ENCODE peak calls at places on chromosome 9, in six cellular contexts. K is GM13976, B is colonic mucosa, J is tibial nerve, G is fibroblast of pulmonary artery, L is left ventricle myocardium inferior. S is an unnamed sample.

GRCh38 chr9:21153688-21154608 is 12.3 kb upstream of the IFNW1 start:
- DNase-seq in B (no peak), K (peak; percentile 38), L (no peak), G (peak; percentile 31), J (no peak), S (peak; percentile 22)

GRCh38 chr9:13427587-13427986 is 148.1 kb upstream of the MPDZ start:
- DNase-seq in K (peak; percentile 44), B (peak; percentile 19), L (no peak), J (no peak), G (peak; percentile 86), S (no peak)

GRCh38 chr9:100598641-100599145 is 20.8 kb downstream of the CAVIN4 start:
- DNase-seq in J (peak; percentile 25), K (peak; percentile 79), B (peak; percentile 91), L (peak; percentile 80), G (peak; percentile 79), S (peak; percentile 87)

GRCh38 chr9:109817146-109817845 is 37.3 kb downstream of the PALM2AKAP2 start:
- DNase-seq in B (no peak), L (no peak), J (no peak), G (peak; percentile 51), K (no peak), S (no peak)

GRCh38 chr9:15873573-15874177 is 320.8 kb downstream of the CCDC171 start:
- DNase-seq in L (no peak), J (no peak), B (no peak), G (peak; percentile 85), K (peak; percentile 20), S (no peak)

GRCh38 chr9:36632892-36633291 is 60.2 kb downstream of the MELK start:
- DNase-seq in K (peak; percentile 33), G (peak; percentile 67), L (no peak), J (no peak), B (no peak), S (no peak)

GRCh38 chr9:83508072-83508471 is 30.1 kb downstream of the FRMD3 start:
- DNase-seq in K (no peak), B (no peak), L (no peak), J (no peak), G (peak; percentile 23), S (no peak)

GRCh38 chr9:90870646-90871326 is 69.2 kb downstream of the SYK start:
- DNase-seq in J (no peak), L (no peak), G (peak; percentile 64), B (peak; percentile 41), K (peak; percentile 52), S (peak; percentile 14)

GRCh38 chr9:89592963-89593775 is 11.6 kb upstream of the GADD45G start:
- DNase-seq in L (no peak), G (peak; percentile 17), K (no peak), J (no peak), B (no peak), S (peak; percentile 34)

GRCh38 chr9:14585730-14586473 is 107.3 kb downstream of the ZDHHC21 start:
- DNase-seq in B (no peak), G (no peak), K (peak; percentile 51), J (no peak), L (no peak), S (no peak)

GRCh38 chr9:133999866-134000265 is 7.7 kb upstream of the VAV2 start:
- DNase-seq in B (no peak), J (no peak), K (peak; percentile 12), G (no peak), L (no peak), S (no peak)
- TF ChIP-seq CTCF in B (no peak), J (no peak), K (no peak), G (no peak), L (no peak), S (no peak)

DNA sequence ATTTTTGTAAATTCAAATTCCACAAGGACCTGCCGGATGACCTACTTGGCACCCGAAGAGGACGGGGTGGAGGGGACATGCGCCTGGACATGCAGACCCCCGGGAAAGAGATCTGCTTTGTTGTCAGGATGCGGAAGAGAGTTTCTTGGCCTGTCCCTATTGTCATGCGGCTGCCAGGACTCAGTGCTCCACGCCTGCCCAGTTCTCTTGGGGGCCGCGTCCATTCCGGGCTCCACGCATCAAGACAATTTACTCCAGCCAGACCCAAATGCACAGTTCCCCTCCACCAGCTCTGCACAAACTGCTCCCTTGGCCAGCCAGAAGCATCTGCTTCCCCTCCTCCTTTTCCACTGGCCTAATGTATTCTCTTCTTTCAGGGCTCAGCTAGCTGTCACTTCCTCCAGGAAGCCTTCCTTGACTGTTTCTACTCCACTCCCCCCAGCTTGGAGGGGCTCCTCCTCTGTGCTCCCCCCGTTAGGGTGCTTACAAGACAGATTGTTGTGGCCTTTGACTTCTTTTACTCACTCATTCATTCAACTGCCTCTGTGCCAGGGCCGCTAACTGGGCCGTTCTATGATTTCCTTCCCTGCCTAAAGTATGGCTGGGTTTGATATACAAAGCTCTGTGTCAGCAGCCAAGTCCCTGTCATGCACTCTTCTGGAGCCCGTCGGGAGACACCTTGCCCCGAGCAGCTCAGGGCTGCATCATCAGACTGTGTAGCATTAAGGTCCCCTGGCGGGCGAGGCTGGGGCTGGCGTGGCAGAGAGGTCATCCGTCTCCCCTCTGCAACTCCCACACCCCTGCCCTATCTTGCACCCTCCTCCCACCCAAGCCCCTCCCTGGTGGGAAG is 6.6 kb downstream of the FIBCD1 start:
- DNase-seq in B (no peak), J (no peak), L (peak; percentile 77), G (peak; percentile 40), K (no peak), S (no peak)
- TF ChIP-seq CTCF in B (no peak), J (no peak), L (peak; percentile 59), G (peak; percentile 20), K (no peak), S (no peak)

DNA sequence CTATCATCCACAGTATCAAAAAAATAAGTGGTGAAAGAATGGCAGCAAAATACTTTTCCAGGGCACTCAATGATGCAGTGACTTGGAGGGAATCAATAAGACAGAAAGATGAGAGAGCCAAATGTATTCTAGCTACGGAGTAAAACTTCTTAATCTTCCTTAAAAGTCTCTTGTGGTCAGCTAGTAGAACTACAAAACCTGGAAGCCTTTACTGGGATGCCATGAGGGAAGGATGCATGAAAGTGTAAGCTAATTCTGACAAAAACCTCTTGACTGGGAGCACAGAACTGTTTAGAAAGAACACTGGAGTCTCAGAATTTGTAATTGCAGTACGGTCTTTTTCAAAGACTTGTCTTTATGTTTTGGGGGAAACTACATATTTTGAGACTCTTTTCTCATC is 432.8 kb upstream of the PTPRD start:
- DNase-seq in K (no peak), G (no peak), J (no peak), L (no peak), B (no peak), S (no peak)
- TF ChIP-seq CTCF in K (no peak), G (no peak), J (no peak), L (no peak), B (no peak), S (no peak)

DNA sequence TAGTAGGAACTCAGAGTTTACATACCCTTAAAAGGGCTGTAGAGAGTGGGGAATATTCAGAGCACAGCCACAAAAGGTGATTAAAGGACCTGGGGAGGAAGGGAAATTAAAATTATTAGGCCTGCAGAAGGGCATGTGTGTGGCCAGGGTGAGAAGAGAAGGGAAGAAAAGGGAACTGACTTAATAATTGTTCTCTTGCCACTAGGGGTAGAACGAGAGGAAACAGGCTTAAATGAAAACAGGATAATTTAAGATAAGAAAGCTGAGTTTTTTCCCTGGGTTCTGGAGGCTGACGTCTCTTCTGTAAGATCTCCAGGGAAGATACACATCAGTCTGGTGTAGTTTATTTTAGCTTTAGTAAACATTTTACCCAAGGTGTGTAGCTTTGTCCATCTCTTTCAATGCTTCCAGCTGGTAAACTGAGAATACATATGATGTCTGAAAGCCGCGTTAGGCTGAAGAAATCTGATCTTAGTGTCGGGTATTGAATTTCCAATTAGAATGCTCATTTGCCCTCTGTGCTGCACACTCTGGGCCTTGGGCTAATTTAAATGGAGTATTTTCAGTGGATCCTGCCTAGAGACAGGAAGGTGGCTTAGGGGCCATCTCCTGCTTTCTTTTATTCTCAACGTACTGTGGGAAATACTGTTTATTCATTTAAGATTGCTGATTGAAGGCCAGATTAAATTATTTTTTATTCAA is 416.8 kb downstream of the TMEM38B start:
- DNase-seq in L (no peak), G (no peak), J (no peak), K (no peak), B (no peak), S (no peak)
- TF ChIP-seq CTCF in L (no peak), G (no peak), J (no peak), K (no peak), B (no peak), S (no peak)

S was measured in Calu3.